ENCODE peak calls at places on chromosomes 11 and 22, in nine cellular contexts. One of them, this sample, is unnamed.

GRCh38 chr11:130418756-130419155 is 9.7 kb downstream of the ADAMTS8 start:
- DNase-seq in adrenal gland: no peak
- DNase-seq in heart left ventricle: peak
- DNase-seq in GM10248: no peak
- DNase-seq in IMR-90: peak
- DNase-seq in fibroblast of the aortic adventitia: peak
- DNase-seq in activated CD8-positive, alpha-beta T cell treated with anti-CD3 and anti-CD28 coated beads for 36 hours: no peak
- DNase-seq in WTC11: no peak
- DNase-seq in GM20000: no peak
- DNase-seq in this sample: no peak

GRCh38 chr11:108871152-108871551 is 206.3 kb downstream of the DDX10 start:
- DNase-seq in adrenal gland: peak
- DNase-seq in GM20000: peak
- DNase-seq in WTC11: peak
- DNase-seq in GM10248: peak
- DNase-seq in heart left ventricle: no peak
- DNase-seq in IMR-90: peak
- DNase-seq in fibroblast of the aortic adventitia: peak
- DNase-seq in activated CD8-positive, alpha-beta T cell treated with anti-CD3 and anti-CD28 coated beads for 36 hours: peak
- DNase-seq in this sample: no peak

GRCh38 chr11:45568031-45568430 is 97.4 kb downstream of the CHST1 start:
- DNase-seq in fibroblast of the aortic adventitia: no peak
- DNase-seq in WTC11: no peak
- DNase-seq in adrenal gland: no peak
- DNase-seq in activated CD8-positive, alpha-beta T cell treated with anti-CD3 and anti-CD28 coated beads for 36 hours: no peak
- DNase-seq in GM20000: no peak
- DNase-seq in GM10248: no peak
- DNase-seq in heart left ventricle: no peak
- DNase-seq in IMR-90: no peak
- DNase-seq in this sample: no peak

GRCh38 chr11:727281-727701 is 20.0 kb upstream of the TALDO1 start:
- DNase-seq in adrenal gland: no peak
- DNase-seq in fibroblast of the aortic adventitia: no peak
- DNase-seq in IMR-90: no peak
- DNase-seq in heart left ventricle: no peak
- DNase-seq in activated CD8-positive, alpha-beta T cell treated with anti-CD3 and anti-CD28 coated beads for 36 hours: no peak
- DNase-seq in WTC11: no peak
- DNase-seq in GM20000: peak
- DNase-seq in GM10248: no peak
- DNase-seq in this sample: no peak

GRCh38 chr11:1207451-1208360 is 15.2 kb upstream of the MUC5B start:
- DNase-seq in activated CD8-positive, alpha-beta T cell treated with anti-CD3 and anti-CD28 coated beads for 36 hours: no peak
- DNase-seq in adrenal gland: no peak
- DNase-seq in IMR-90: no peak
- DNase-seq in GM10248: no peak
- DNase-seq in fibroblast of the aortic adventitia: no peak
- DNase-seq in heart left ventricle: no peak
- DNase-seq in GM20000: peak
- DNase-seq in WTC11: peak
- DNase-seq in this sample: no peak

GRCh38 chr11:123511037-123511870 is 81.2 kb downstream of the GRAMD1B start:
- DNase-seq in fibroblast of the aortic adventitia: peak
- DNase-seq in IMR-90: peak
- DNase-seq in GM10248: peak
- DNase-seq in adrenal gland: peak
- DNase-seq in activated CD8-positive, alpha-beta T cell treated with anti-CD3 and anti-CD28 coated beads for 36 hours: peak
- DNase-seq in heart left ventricle: peak
- DNase-seq in WTC11: peak
- DNase-seq in GM20000: peak
- DNase-seq in this sample: peak

GRCh38 chr22:38966942-38967341 is 9.5 kb downstream of the APOBEC3A start:
- DNase-seq in fibroblast of the aortic adventitia: no peak
- DNase-seq in activated CD8-positive, alpha-beta T cell treated with anti-CD3 and anti-CD28 coated beads for 36 hours: no peak
- DNase-seq in adrenal gland: no peak
- DNase-seq in GM10248: no peak
- DNase-seq in WTC11: no peak
- DNase-seq in GM20000: no peak
- DNase-seq in heart left ventricle: no peak
- DNase-seq in IMR-90: no peak
- DNase-seq in this sample: no peak

GRCh38 chr11:119486691-119487259 is 63.8 kb upstream of the THY1 start:
- DNase-seq in IMR-90: no peak
- DNase-seq in heart left ventricle: no peak
- DNase-seq in activated CD8-positive, alpha-beta T cell treated with anti-CD3 and anti-CD28 coated beads for 36 hours: no peak
- DNase-seq in fibroblast of the aortic adventitia: no peak
- DNase-seq in WTC11: no peak
- DNase-seq in GM20000: no peak
- DNase-seq in adrenal gland: peak
- DNase-seq in GM10248: no peak
- DNase-seq in this sample: peak

GRCh38 chr11:133835258-133836075 is 9.8 kb downstream of the SPATA19 start:
- DNase-seq in WTC11: peak
- DNase-seq in heart left ventricle: no peak
- DNase-seq in adrenal gland: peak
- DNase-seq in GM10248: peak
- DNase-seq in IMR-90: peak
- DNase-seq in fibroblast of the aortic adventitia: peak
- DNase-seq in GM20000: peak
- DNase-seq in activated CD8-positive, alpha-beta T cell treated with anti-CD3 and anti-CD28 coated beads for 36 hours: peak
- DNase-seq in this sample: no peak

GRCh38 chr11:36985562-36985961 is 387.5 kb upstream of the RAG2 start:
- DNase-seq in GM10248: no peak
- DNase-seq in fibroblast of the aortic adventitia: no peak
- DNase-seq in heart left ventricle: no peak
- DNase-seq in IMR-90: no peak
- DNase-seq in GM20000: no peak
- DNase-seq in WTC11: no peak
- DNase-seq in adrenal gland: no peak
- DNase-seq in activated CD8-positive, alpha-beta T cell treated with anti-CD3 and anti-CD28 coated beads for 36 hours: no peak
- DNase-seq in this sample: no peak

GRCh38 chr11:104275992-104276391 is 112.0 kb upstream of the PDGFD start:
- DNase-seq in heart left ventricle: no peak
- DNase-seq in adrenal gland: peak
- DNase-seq in IMR-90: peak
- DNase-seq in WTC11: no peak
- DNase-seq in activated CD8-positive, alpha-beta T cell treated with anti-CD3 and anti-CD28 coated beads for 36 hours: no peak
- DNase-seq in GM20000: no peak
- DNase-seq in GM10248: no peak
- DNase-seq in fibroblast of the aortic adventitia: no peak
- DNase-seq in this sample: peak

GRCh38 chr11:7910389-7910788 is 20.7 kb downstream of the OR10A6 start:
- DNase-seq in heart left ventricle: no peak
- DNase-seq in WTC11: no peak
- DNase-seq in IMR-90: no peak
- DNase-seq in GM10248: no peak
- DNase-seq in activated CD8-positive, alpha-beta T cell treated with anti-CD3 and anti-CD28 coated beads for 36 hours: no peak
- DNase-seq in adrenal gland: no peak
- DNase-seq in GM20000: no peak
- DNase-seq in fibroblast of the aortic adventitia: peak
- DNase-seq in this sample: no peak

GRCh38 chr11:125270711-125271110 is 106.2 kb downstream of the PKNOX2 start:
- DNase-seq in fibroblast of the aortic adventitia: peak
- DNase-seq in heart left ventricle: no peak
- DNase-seq in adrenal gland: no peak
- DNase-seq in IMR-90: peak
- DNase-seq in WTC11: no peak
- DNase-seq in GM20000: no peak
- DNase-seq in GM10248: no peak
- DNase-seq in activated CD8-positive, alpha-beta T cell treated with anti-CD3 and anti-CD28 coated beads for 36 hours: no peak
- DNase-seq in this sample: no peak

GRCh38 chr11:63567044-63567840 is 4.1 kb upstream of the PLAAT2 start:
- DNase-seq in GM10248: peak
- DNase-seq in WTC11: no peak
- DNase-seq in GM20000: peak
- DNase-seq in activated CD8-positive, alpha-beta T cell treated with anti-CD3 and anti-CD28 coated beads for 36 hours: peak
- DNase-seq in IMR-90: peak
- DNase-seq in fibroblast of the aortic adventitia: peak
- DNase-seq in heart left ventricle: no peak
- DNase-seq in adrenal gland: peak
- DNase-seq in this sample: no peak

GRCh38 chr11:132895340-132895739 is 637.0 kb downstream of the OPCML start:
- DNase-seq in GM20000: no peak
- DNase-seq in adrenal gland: no peak
- DNase-seq in WTC11: no peak
- DNase-seq in IMR-90: peak
- DNase-seq in GM10248: no peak
- DNase-seq in fibroblast of the aortic adventitia: no peak
- DNase-seq in activated CD8-positive, alpha-beta T cell treated with anti-CD3 and anti-CD28 coated beads for 36 hours: no peak
- DNase-seq in heart left ventricle: no peak
- DNase-seq in this sample: no peak

GRCh38 chr11:116276051-116277044 is 496.4 kb downstream of the BUD13 start:
- DNase-seq in adrenal gland: peak
- DNase-seq in WTC11: peak
- DNase-seq in GM20000: peak
- DNase-seq in activated CD8-positive, alpha-beta T cell treated with anti-CD3 and anti-CD28 coated beads for 36 hours: peak
- DNase-seq in GM10248: peak
- DNase-seq in fibroblast of the aortic adventitia: peak
- DNase-seq in heart left ventricle: peak
- DNase-seq in IMR-90: peak
- DNase-seq in this sample: peak

GRCh38 chr11:132064987-132065620 is 694.7 kb downstream of the NTM start:
- DNase-seq in WTC11: no peak
- DNase-seq in GM10248: no peak
- DNase-seq in activated CD8-positive, alpha-beta T cell treated with anti-CD3 and anti-CD28 coated beads for 36 hours: no peak
- DNase-seq in GM20000: no peak
- DNase-seq in heart left ventricle: no peak
- DNase-seq in adrenal gland: peak
- DNase-seq in fibroblast of the aortic adventitia: peak
- DNase-seq in IMR-90: peak
- DNase-seq in this sample: no peak

DNA sequence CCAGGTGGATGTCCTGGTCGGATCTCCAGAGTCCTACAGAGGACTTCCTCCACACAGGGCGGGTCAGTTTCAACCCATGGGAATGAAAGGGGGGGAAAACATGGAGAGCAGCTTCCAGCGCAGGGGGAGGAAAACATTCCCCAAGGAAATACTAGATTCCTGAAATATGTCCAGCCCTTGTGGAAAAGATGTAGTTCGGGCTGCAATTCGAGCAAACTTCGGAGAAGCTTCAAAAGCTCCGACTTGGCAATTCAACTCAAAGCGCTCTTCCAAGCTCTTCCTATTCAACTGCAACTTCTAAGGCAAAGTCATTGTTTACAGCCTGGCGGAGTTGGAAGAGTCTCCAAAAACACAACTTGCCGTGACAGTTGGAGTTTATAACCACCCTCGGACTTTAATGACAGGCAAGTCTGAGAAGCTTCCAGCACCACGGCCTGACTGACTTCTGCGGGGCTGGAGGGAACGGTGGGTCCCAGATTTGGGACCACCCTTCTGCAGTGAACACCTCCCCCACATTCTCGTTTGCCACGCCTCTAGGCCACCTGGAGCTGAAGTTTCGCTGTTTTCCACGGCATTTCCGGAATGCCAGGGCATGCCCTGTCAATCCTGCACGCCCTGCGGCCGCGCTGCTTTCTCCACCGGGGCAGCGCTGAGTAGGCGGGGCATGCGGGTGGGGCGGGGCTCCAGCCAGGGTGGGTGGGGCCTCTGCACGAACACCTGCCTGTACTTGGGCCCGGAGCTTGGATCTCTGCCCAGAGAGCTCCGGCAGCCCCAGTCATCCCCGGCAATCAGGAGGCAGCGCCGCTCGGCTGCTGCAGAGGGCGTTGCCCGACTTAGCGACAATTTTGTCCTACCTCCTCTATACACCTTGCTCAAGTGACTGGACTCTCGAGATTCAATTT is 49.0 kb upstream of the BIRC3 start:
- DNase-seq in heart left ventricle: peak
- DNase-seq in activated CD8-positive, alpha-beta T cell treated with anti-CD3 and anti-CD28 coated beads for 36 hours: peak
- DNase-seq in fibroblast of the aortic adventitia: peak
- DNase-seq in GM20000: peak
- DNase-seq in WTC11: peak
- DNase-seq in IMR-90: peak
- DNase-seq in adrenal gland: peak
- DNase-seq in GM10248: peak
- DNase-seq in this sample: peak
- TF ChIP-seq CTCF in heart left ventricle: peak
- TF ChIP-seq CTCF in activated CD8-positive, alpha-beta T cell treated with anti-CD3 and anti-CD28 coated beads for 36 hours: no peak
- TF ChIP-seq CTCF in fibroblast of the aortic adventitia: peak
- TF ChIP-seq CTCF in GM20000: peak
- TF ChIP-seq CTCF in WTC11: peak
- TF ChIP-seq CTCF in IMR-90: peak
- TF ChIP-seq CTCF in adrenal gland: peak
- TF ChIP-seq CTCF in GM10248: peak
- TF ChIP-seq CTCF in this sample: no peak

DNA sequence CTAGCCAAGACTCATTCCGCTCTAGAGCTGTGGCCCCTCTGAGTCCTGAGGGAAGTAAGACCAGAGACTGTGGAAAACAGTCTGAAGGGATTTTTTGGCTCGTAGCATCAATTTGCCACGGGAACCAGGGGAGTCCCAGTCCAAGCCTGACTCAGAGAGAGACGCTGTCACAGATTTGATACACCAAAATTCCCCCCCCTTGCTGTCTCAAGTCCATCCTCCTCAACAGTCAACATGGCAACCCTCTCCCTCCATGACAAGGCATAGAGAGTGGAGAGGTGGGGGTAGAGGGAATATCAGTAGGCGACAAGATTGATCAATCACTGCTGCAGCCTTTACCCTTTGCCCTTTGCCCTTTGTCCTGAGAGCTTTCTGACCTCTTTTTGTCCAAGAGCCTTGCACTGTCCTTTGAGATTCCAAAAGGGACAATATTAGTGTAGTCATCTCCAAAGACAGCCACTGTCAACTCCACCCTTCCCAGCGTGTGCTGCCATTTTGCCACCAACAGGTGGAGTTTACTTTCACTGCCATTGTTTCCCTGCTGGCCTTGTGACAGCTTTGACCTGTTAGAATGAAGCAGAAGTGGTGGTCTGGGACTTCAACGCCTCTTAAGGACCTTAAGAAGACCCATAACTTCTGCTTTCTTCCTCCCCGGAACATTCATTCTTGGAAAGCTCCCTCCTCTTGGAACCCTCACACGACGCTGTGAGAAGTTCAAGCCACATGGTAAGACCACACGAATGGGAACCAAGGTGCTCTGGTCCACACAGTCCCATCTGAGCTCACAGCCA is 7.3 kb downstream of the SLC15A3 start:
- DNase-seq in GM20000: no peak
- DNase-seq in fibroblast of the aortic adventitia: no peak
- DNase-seq in GM10248: no peak
- DNase-seq in activated CD8-positive, alpha-beta T cell treated with anti-CD3 and anti-CD28 coated beads for 36 hours: no peak
- DNase-seq in IMR-90: no peak
- DNase-seq in adrenal gland: no peak
- DNase-seq in WTC11: no peak
- DNase-seq in heart left ventricle: no peak
- DNase-seq in this sample: no peak
- TF ChIP-seq CTCF in GM20000: peak
- TF ChIP-seq CTCF in fibroblast of the aortic adventitia: peak
- TF ChIP-seq CTCF in GM10248: peak
- TF ChIP-seq CTCF in activated CD8-positive, alpha-beta T cell treated with anti-CD3 and anti-CD28 coated beads for 36 hours: no peak
- TF ChIP-seq CTCF in IMR-90: no peak
- TF ChIP-seq CTCF in adrenal gland: no peak
- TF ChIP-seq CTCF in WTC11: peak
- TF ChIP-seq CTCF in heart left ventricle: no peak
- TF ChIP-seq CTCF in this sample: no peak

GRCh38 chr11:113722934-113723333 is 16.8 kb upstream of the TMPRSS5 start:
- DNase-seq in GM20000: no peak
- DNase-seq in GM10248: no peak
- DNase-seq in adrenal gland: no peak
- DNase-seq in WTC11: no peak
- DNase-seq in heart left ventricle: no peak
- DNase-seq in activated CD8-positive, alpha-beta T cell treated with anti-CD3 and anti-CD28 coated beads for 36 hours: no peak
- DNase-seq in fibroblast of the aortic adventitia: no peak
- DNase-seq in IMR-90: no peak
- DNase-seq in this sample: no peak
- TF ChIP-seq CTCF in GM20000: no peak
- TF ChIP-seq CTCF in GM10248: no peak
- TF ChIP-seq CTCF in adrenal gland: no peak
- TF ChIP-seq CTCF in WTC11: no peak
- TF ChIP-seq CTCF in heart left ventricle: no peak
- TF ChIP-seq CTCF in activated CD8-positive, alpha-beta T cell treated with anti-CD3 and anti-CD28 coated beads for 36 hours: no peak
- TF ChIP-seq CTCF in fibroblast of the aortic adventitia: no peak
- TF ChIP-seq CTCF in IMR-90: no peak
- TF ChIP-seq CTCF in this sample: no peak

GRCh38 chr22:20130319-20130718 is 1.3 kb upstream of the ZDHHC8 start:
- DNase-seq in IMR-90: no peak
- DNase-seq in GM20000: no peak
- DNase-seq in fibroblast of the aortic adventitia: no peak
- DNase-seq in WTC11: no peak
- DNase-seq in activated CD8-positive, alpha-beta T cell treated with anti-CD3 and anti-CD28 coated beads for 36 hours: peak
- DNase-seq in adrenal gland: no peak
- DNase-seq in heart left ventricle: no peak
- DNase-seq in GM10248: no peak
- DNase-seq in this sample: no peak
- TF ChIP-seq CTCF in IMR-90: no peak
- TF ChIP-seq CTCF in GM20000: no peak
- TF ChIP-seq CTCF in fibroblast of the aortic adventitia: no peak
- TF ChIP-seq CTCF in WTC11: no peak
- TF ChIP-seq CTCF in activated CD8-positive, alpha-beta T cell treated with anti-CD3 and anti-CD28 coated beads for 36 hours: no peak
- TF ChIP-seq CTCF in adrenal gland: no peak
- TF ChIP-seq CTCF in heart left ventricle: no peak
- TF ChIP-seq CTCF in GM10248: no peak
- TF ChIP-seq CTCF in this sample: no peak

This sample was measured in omental fat pad.